ENCODE peak calls at places on chromosomes 2 and 18, in four cellular contexts. One of them, this sample, is unnamed.

GRCh38 chr2:86300496-86300895 is 36.9 kb downstream of the REEP1 start:
- DNase-seq in NCI-H1105: no peak
- DNase-seq in AG09309: no peak
- DNase-seq in B cell: no peak
- DNase-seq in this sample: no peak

GRCh38 chr2:203580846-203581245 is 45.7 kb upstream of the RAPH1 start:
- DNase-seq in NCI-H1105: no peak
- DNase-seq in AG09309: no peak
- DNase-seq in B cell: no peak
- DNase-seq in this sample: no peak

GRCh38 chr2:54042341-54042740 is 71.5 kb upstream of the PSME4 start:
- DNase-seq in NCI-H1105: no peak
- DNase-seq in AG09309: no peak
- DNase-seq in B cell: no peak
- DNase-seq in this sample: no peak

GRCh38 chr18:24022141-24022540 is 7.6 kb downstream of the TTC39C start:
- DNase-seq in NCI-H1105: no peak
- DNase-seq in AG09309: no peak
- DNase-seq in B cell: no peak
- DNase-seq in this sample: no peak

GRCh38 chr2:33126973-33127372 is 180.2 kb downstream of the LTBP1 start:
- DNase-seq in NCI-H1105: no peak
- DNase-seq in AG09309: no peak
- DNase-seq in B cell: no peak
- DNase-seq in this sample: no peak

GRCh38 chr2:72325592-72326422 is 178.1 kb upstream of the CYP26B1 start:
- DNase-seq in NCI-H1105: no peak
- DNase-seq in AG09309: no peak
- DNase-seq in B cell: no peak
- DNase-seq in this sample: no peak

GRCh38 chr2:54657664-54658083 is 65.8 kb upstream of the EML6 start:
- DNase-seq in NCI-H1105: no peak
- DNase-seq in AG09309: no peak
- DNase-seq in B cell: peak
- DNase-seq in this sample: no peak

GRCh38 chr2:160213511-160213910 is 13.4 kb upstream of the ITGB6 start:
- DNase-seq in NCI-H1105: no peak
- DNase-seq in AG09309: no peak
- DNase-seq in B cell: no peak
- DNase-seq in this sample: no peak

GRCh38 chr18:48917579-48918101 is 33.1 kb downstream of the SMAD7 start:
- DNase-seq in NCI-H1105: no peak
- DNase-seq in AG09309: no peak
- DNase-seq in B cell: no peak
- DNase-seq in this sample: no peak

GRCh38 chr2:46364797-46365457 is 67.7 kb downstream of the EPAS1 start:
- DNase-seq in NCI-H1105: peak
- DNase-seq in AG09309: peak
- DNase-seq in B cell: peak
- DNase-seq in this sample: no peak

GRCh38 chr2:15705310-15705709 is 113.6 kb downstream of the DDX1 start:
- DNase-seq in NCI-H1105: no peak
- DNase-seq in AG09309: no peak
- DNase-seq in B cell: no peak
- DNase-seq in this sample: no peak

GRCh38 chr2:150872919-150873772 is 385.7 kb upstream of the RND3 start:
- DNase-seq in NCI-H1105: no peak
- DNase-seq in AG09309: peak
- DNase-seq in B cell: no peak
- DNase-seq in this sample: no peak

GRCh38 chr2:85430780-85431601 is 12.5 kb downstream of the SH2D6 start:
- DNase-seq in NCI-H1105: no peak
- DNase-seq in AG09309: no peak
- DNase-seq in B cell: no peak
- DNase-seq in this sample: peak

GRCh38 chr2:39942970-39943369 is 163.9 kb upstream of the THUMPD2 start:
- DNase-seq in NCI-H1105: no peak
- DNase-seq in AG09309: peak
- DNase-seq in B cell: no peak
- DNase-seq in this sample: no peak

GRCh38 chr2:125684256-125684655 is 971.7 kb upstream of the GYPC start:
- DNase-seq in NCI-H1105: no peak
- DNase-seq in AG09309: no peak
- DNase-seq in B cell: no peak
- DNase-seq in this sample: no peak

GRCh38 chr2:194602750-194603149 is 1054.3 kb upstream of the SLC39A10 start:
- DNase-seq in NCI-H1105: no peak
- DNase-seq in AG09309: no peak
- DNase-seq in B cell: no peak
- DNase-seq in this sample: no peak

GRCh38 chr2:86035883-86036789 is 69.5 kb downstream of the POLR1A start:
- DNase-seq in NCI-H1105: peak
- DNase-seq in AG09309: no peak
- DNase-seq in B cell: peak
- DNase-seq in this sample: peak

GRCh38 chr2:167992258-167992657 is 255.1 kb downstream of the STK39 start:
- DNase-seq in NCI-H1105: no peak
- DNase-seq in AG09309: no peak
- DNase-seq in B cell: no peak
- DNase-seq in this sample: no peak

GRCh38 chr2:73981081-73981968 is 3.4 kb upstream of the TET3 start:
- DNase-seq in NCI-H1105: no peak
- DNase-seq in AG09309: no peak
- DNase-seq in B cell: peak
- DNase-seq in this sample: no peak

GRCh38 chr2:201218780-201219179 is 35.8 kb downstream of the CASP10 start:
- DNase-seq in NCI-H1105: no peak
- DNase-seq in AG09309: no peak
- DNase-seq in B cell: no peak
- DNase-seq in this sample: no peak

GRCh38 chr2:111900859-111901258 is 2.5 kb downstream of the MERTK start:
- DNase-seq in NCI-H1105: no peak
- DNase-seq in AG09309: no peak
- DNase-seq in B cell: no peak
- DNase-seq in this sample: no peak

GRCh38 chr18:2825613-2826205 is 21.1 kb upstream of the EMILIN2 start:
- DNase-seq in NCI-H1105: no peak
- DNase-seq in AG09309: no peak
- DNase-seq in B cell: no peak
- DNase-seq in this sample: no peak

GRCh38 chr18:35522130-35522959 is 24.6 kb upstream of the INO80C start:
- DNase-seq in NCI-H1105: no peak
- DNase-seq in AG09309: no peak
- DNase-seq in B cell: no peak
- DNase-seq in this sample: no peak

GRCh38 chr18:73597832-73598615 is 549.6 kb downstream of the FBXO15 start:
- DNase-seq in NCI-H1105: no peak
- DNase-seq in AG09309: no peak
- DNase-seq in B cell: no peak
- DNase-seq in this sample: no peak

GRCh38 chr18:692841-693240 is 19.6 kb downstream of the ENOSF1 start:
- DNase-seq in NCI-H1105: no peak
- DNase-seq in AG09309: no peak
- DNase-seq in B cell: no peak
- DNase-seq in this sample: no peak

GRCh38 chr2:202337133-202337532 is 39.0 kb upstream of the BMPR2 start:
- DNase-seq in NCI-H1105: no peak
- DNase-seq in AG09309: no peak
- DNase-seq in B cell: no peak
- DNase-seq in this sample: no peak

GRCh38 chr2:74020717-74021406 is 36.2 kb downstream of the TET3 start:
- DNase-seq in NCI-H1105: no peak
- DNase-seq in AG09309: no peak
- DNase-seq in B cell: no peak
- DNase-seq in this sample: no peak

GRCh38 chr18:59042477-59042842 is 97.2 kb upstream of the SEC11C start:
- DNase-seq in NCI-H1105: no peak
- DNase-seq in AG09309: peak
- DNase-seq in B cell: no peak
- DNase-seq in this sample: no peak

GRCh38 chr18:7678801-7679200 is 111.7 kb downstream of the PTPRM start:
- DNase-seq in NCI-H1105: no peak
- DNase-seq in AG09309: no peak
- DNase-seq in B cell: no peak
- DNase-seq in this sample: no peak

GRCh38 chr2:116580209-116580608 is 1234.3 kb upstream of the DDX18 start:
- DNase-seq in NCI-H1105: no peak
- DNase-seq in AG09309: no peak
- DNase-seq in B cell: no peak
- DNase-seq in this sample: no peak

GRCh38 chr2:238247841-238248440 is 8.1 kb upstream of the HES6 start:
- DNase-seq in NCI-H1105: no peak
- DNase-seq in AG09309: no peak
- DNase-seq in B cell: no peak
- DNase-seq in this sample: no peak

GRCh38 chr2:40758778-40759177 is 306.9 kb upstream of the SLC8A1 start:
- DNase-seq in NCI-H1105: no peak
- DNase-seq in AG09309: no peak
- DNase-seq in B cell: no peak
- DNase-seq in this sample: no peak

This sample was measured in NCI-H1436 treated with DMSO at 0.1 percent for 48 hours.